ENCODE peak calls at places on chromosomes 1 and 21, in four cellular contexts. W, V, J and K are unnamed samples.

GRCh38 chr1:59123081-59123675 is 173.7 kb upstream of the FGGY start:
- DNase-seq in W (no peak), J (no peak), V (no peak), K (no peak)

GRCh38 chr1:63343922-63344321 is 21.6 kb downstream of the FOXD3 start:
- DNase-seq in W (no peak), J (no peak), V (no peak), K (no peak)

GRCh38 chr1:63532727-63533126 is 9.4 kb downstream of the EFCAB7 start:
- DNase-seq in V (no peak), J (no peak), W (no peak), K (no peak)

GRCh38 chr1:198713081-198713480 is 74.2 kb downstream of the PTPRC start:
- DNase-seq in V (no peak), J (no peak), W (peak; percentile 5), K (no peak)

GRCh38 chr1:221239911-221240310 is 360.7 kb downstream of the HLX start:
- DNase-seq in V (no peak), J (no peak), W (peak; percentile 12), K (no peak)

GRCh38 chr1:10513199-10513598 is 38.4 kb downstream of the PEX14 start:
- DNase-seq in V (no peak), W (no peak), J (no peak), K (no peak)

GRCh38 chr1:2109581-2110021 is 59.4 kb downstream of the PRKCZ start:
- DNase-seq in W (no peak), J (no peak), V (no peak), K (no peak)

GRCh38 chr1:181712636-181713238 is 229.4 kb downstream of the CACNA1E start:
- DNase-seq in W (no peak), J (no peak), V (no peak), K (no peak)

GRCh38 chr21:34870246-34870645 is 178.9 kb downstream of the RUNX1 start:
- DNase-seq in W (no peak), V (no peak), J (no peak), K (no peak)

GRCh38 chr21:28283652-28284490 is 708.8 kb downstream of the LTN1 start:
- DNase-seq in V (no peak), W (no peak), J (no peak), K (peak; percentile 40)

GRCh38 chr1:193406901-193407300 is 220.5 kb upstream of the B3GALT2 start:
- DNase-seq in V (peak; percentile 35), W (peak; percentile 62), J (no peak), K (peak; percentile 28)

GRCh38 chr1:225450491-225451191 is 22.8 kb upstream of the LBR start:
- DNase-seq in W (peak; percentile 26), J (no peak), V (no peak), K (peak; percentile 78)

GRCh38 chr1:63537940-63538339 is 14.6 kb downstream of the EFCAB7 start:
- DNase-seq in W (no peak), J (no peak), V (no peak), K (no peak)

GRCh38 chr1:235074335-235075120 is 54.1 kb downstream of the TOMM20 start:
- DNase-seq in V (no peak), J (no peak), W (peak; percentile 86), K (peak; percentile 75)

GRCh38 chr1:151616505-151616849 is 4.6 kb downstream of the SNX27 start:
- DNase-seq in V (no peak), J (no peak), W (no peak), K (no peak)

GRCh38 chr1:234938114-234938513 is 190.5 kb downstream of the TOMM20 start:
- DNase-seq in V (no peak), W (no peak), J (no peak), K (no peak)

GRCh38 chr1:177620636-177621190 is 349.1 kb downstream of the SEC16B start:
- DNase-seq in W (no peak), V (no peak), J (no peak), K (no peak)

GRCh38 chr1:50750021-50750619 is 209.9 kb downstream of the FAF1 start:
- DNase-seq in V (peak; percentile 29), W (peak; percentile 53), J (no peak), K (peak; percentile 6)

GRCh38 chr1:152451254-152451653 is 37.2 kb upstream of the CRNN start:
- DNase-seq in J (no peak), V (no peak), W (no peak), K (peak; percentile 2)

GRCh38 chr1:25828491-25828890 is 8.7 kb downstream of the MTFR1L start:
- DNase-seq in J (no peak), W (no peak), V (no peak), K (no peak)

GRCh38 chr1:25833158-25833557 is 13.4 kb downstream of the MTFR1L start:
- DNase-seq in J (no peak), W (no peak), V (no peak), K (no peak)

GRCh38 chr1:25829046-25829445 is 9.3 kb downstream of the MTFR1L start:
- DNase-seq in J (no peak), W (no peak), V (no peak), K (no peak)

GRCh38 chr1:25832336-25833037 is 12.7 kb downstream of the MTFR1L start:
- DNase-seq in W (no peak), J (no peak), V (no peak), K (no peak)

GRCh38 chr1:25831569-25832196 is 11.9 kb downstream of the MTFR1L start:
- DNase-seq in V (no peak), J (no peak), W (no peak), K (no peak)
- TF ChIP-seq KDM1A in V (no peak), J (no peak), W (no peak), K (no peak)

GRCh38 chr1:21003281-21003680 is 173.4 kb downstream of the EIF4G3 start:
- DNase-seq in W (no peak), V (no peak), J (no peak), K (no peak)
- TF ChIP-seq KDM1A in W (no peak), V (no peak), J (no peak), K (no peak)

GRCh38 chr1:209674957-209675566 is at the start of gene G0S2:
- DNase-seq in J (peak; percentile 71), V (no peak), W (no peak), K (no peak)
- TF ChIP-seq KDM1A in J (no peak), V (no peak), W (no peak), K (no peak)

DNA sequence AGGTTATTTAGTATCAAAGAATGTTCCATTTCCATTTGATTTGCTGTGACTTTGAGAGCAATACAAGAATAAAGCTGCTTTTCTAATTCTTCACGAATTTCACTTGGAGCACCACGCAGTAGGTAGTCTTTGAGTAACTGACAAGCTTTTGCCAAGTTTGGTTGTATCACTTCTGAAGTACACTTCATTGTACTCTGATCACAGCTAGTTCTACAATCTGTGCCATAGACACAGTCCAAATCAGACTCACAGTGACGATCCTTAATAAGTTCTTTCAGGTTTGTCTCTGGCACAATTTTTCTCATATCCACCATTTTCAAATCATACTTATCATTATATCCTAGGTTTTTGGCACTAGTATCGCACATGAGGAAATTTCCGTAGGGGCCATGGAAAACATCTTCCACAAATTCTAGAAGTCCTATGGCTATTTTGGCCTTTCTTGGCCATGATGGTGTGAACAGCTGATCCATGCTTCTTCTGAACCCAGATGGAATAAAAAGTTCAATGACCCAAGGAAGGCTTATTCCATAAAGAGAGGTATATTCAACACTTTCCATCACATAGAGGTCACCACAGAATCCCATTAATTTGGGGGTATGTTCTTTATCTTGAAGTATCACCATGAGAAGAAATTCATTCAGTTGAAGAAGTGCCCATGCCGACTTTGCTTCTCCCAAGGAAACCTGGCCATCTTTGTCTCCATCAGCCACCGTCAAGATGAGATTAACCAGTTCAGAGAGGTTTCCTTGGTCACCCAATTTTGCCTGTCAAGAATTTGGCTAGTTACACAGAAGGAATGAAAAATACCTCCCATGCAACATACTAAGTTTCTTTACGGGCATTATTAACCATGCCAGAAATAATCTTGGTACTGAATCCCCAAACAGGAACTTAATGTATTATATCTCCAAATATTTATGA is 11.9 kb downstream of the RPL5 start:
- DNase-seq in W (no peak), V (no peak), J (no peak), K (no peak)
- TF ChIP-seq KDM1A in W (no peak), V (no peak), J (no peak), K (no peak)

DNA sequence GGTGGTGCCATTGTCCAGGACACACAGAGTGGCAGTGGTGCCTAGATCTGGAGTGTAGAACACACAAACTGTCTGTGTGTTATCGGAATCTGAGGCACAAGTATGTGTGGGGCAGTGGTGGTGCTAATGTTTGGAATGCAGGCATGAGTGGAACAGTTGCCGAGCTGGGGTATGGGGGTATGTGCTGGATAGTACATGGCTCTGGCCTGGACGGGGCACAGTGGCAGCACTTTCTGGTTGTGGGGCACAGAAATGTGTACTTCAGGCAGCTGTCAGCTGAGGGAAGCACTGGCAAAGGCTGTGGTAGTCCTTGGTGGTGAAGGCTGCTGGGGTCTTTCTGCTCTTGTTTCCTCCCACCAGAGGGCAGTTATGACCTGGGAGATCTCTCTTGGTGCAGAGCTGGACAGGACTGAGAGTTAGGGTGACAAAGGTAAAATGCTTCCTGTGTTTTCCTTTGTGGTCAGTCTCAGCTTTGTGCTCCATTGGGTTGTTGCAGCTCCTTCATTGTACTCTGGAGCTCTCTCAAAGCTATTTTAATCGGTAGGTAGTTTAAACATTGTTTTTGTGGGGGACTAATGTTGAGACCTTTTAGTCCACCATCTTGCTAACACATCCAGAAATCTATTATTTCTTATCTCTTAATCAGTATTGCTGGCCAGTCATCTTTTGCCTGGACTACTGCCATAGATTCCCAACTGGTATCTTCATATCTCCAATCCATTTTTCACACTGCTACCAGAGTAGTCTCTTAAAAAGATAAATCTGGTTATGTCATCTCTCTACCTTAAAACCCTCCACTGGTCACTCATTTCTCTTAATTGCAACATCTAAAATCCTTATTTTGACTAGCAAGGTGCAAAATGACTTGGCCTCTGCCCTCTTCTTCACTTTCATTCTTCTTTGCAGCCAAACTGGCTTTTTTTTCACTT is 83.9 kb upstream of the NBPF4 start:
- DNase-seq in V (no peak), J (peak; percentile 53), W (peak; percentile 20), K (peak; percentile 9)
- TF ChIP-seq KDM1A in V (no peak), J (no peak), W (no peak), K (no peak)

DNA sequence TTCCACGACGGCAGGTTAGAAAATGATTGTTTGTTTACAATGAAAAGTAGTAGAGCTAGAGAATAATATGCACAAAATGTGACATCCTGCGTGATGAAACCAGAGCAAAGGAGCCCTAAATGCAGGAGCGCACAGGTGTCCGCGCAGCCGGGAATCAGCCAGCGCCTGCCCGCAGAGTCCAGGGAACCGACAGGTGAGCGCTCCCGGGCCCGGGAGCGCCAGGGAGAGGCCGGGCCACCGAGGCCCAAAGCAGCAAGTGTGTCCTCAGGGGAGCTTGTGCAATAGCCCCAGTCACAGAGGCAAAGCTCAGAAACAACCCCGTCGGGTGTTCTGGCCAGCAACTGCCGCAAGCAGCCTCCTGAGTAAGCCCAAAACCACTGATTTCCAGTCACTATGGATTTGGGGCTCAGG is 789 bp upstream of the GALE start:
- DNase-seq in J (no peak), W (no peak), V (no peak), K (no peak)
- TF ChIP-seq KDM1A in J (no peak), W (no peak), V (no peak), K (no peak)

GRCh38 chr1:114122891-114123621 is 30.6 kb downstream of the SYT6 start:
- DNase-seq in V (no peak), J (no peak), W (no peak), K (no peak)
- TF ChIP-seq KDM1A in V (no peak), J (no peak), W (no peak), K (no peak)